ENCODE peak calls at places on chromosomes 7 and 10, in ten cellular contexts. I, U, Y, C, D, H, W, N, M and G are unnamed samples.

GRCh38 chr10:16381083-16381482 is 55.7 kb upstream of the PTER start:
- DNase-seq in I (peak; percentile 93), U (no peak), Y (no peak), C (peak; percentile 98), D (peak; percentile 38), H (no peak), W (peak; percentile 6), N (no peak), M (no peak), G (peak; percentile 86)

GRCh38 chr10:71756441-71757191 is 16.7 kb downstream of the VSIR start:
- DNase-seq in I (no peak), U (no peak), Y (no peak), C (no peak), D (no peak), H (no peak), W (no peak), N (no peak), M (no peak), G (no peak)

GRCh38 chr7:37899712-37900247 is 16.8 kb downstream of the SFRP4 start:
- DNase-seq in I (peak; percentile 93), U (no peak), Y (no peak), C (peak; percentile 83), D (no peak), H (no peak), W (no peak), N (no peak), M (no peak), G (no peak)

GRCh38 chr7:151038951-151039849 is 9.1 kb upstream of the ASIC3 start:
- DNase-seq in I (peak; percentile 96), U (no peak), Y (peak; percentile 82), C (no peak), D (peak; percentile 69), H (no peak), W (peak; percentile 99), N (no peak), M (peak; percentile 55), G (peak; percentile 95)

GRCh38 chr7:131161103-131161502 is 166.6 kb upstream of the MKLN1 start:
- DNase-seq in I (no peak), U (no peak), Y (no peak), C (no peak), D (no peak), H (no peak), W (peak; percentile 36), N (no peak), M (no peak), G (no peak)

GRCh38 chr7:131284702-131285419 is 42.8 kb upstream of the MKLN1 start:
- DNase-seq in I (no peak), U (no peak), Y (no peak), C (peak; percentile 57), D (no peak), H (peak; percentile 78), W (no peak), N (no peak), M (no peak), G (no peak)

GRCh38 chr10:120689766-120690539 is 161.2 kb upstream of the WDR11 start:
- DNase-seq in I (no peak), U (no peak), Y (no peak), C (no peak), D (no peak), H (no peak), W (no peak), N (no peak), M (no peak), G (no peak)

GRCh38 chr7:1643270-1644092 is 26.6 kb upstream of the ELFN1 start:
- DNase-seq in I (no peak), U (no peak), Y (no peak), C (no peak), D (no peak), H (no peak), W (no peak), N (no peak), M (no peak), G (no peak)

GRCh38 chr10:118840071-118840775 is 85.5 kb upstream of the CACUL1 start:
- DNase-seq in I (no peak), U (no peak), Y (peak; percentile 80), C (no peak), D (peak; percentile 93), H (no peak), W (peak; percentile 52), N (no peak), M (no peak), G (peak; percentile 14)

GRCh38 chr7:8125680-8126444 is 136.1 kb downstream of the ICA1 start:
- DNase-seq in I (no peak), U (no peak), Y (peak; percentile 86), C (no peak), D (no peak), H (no peak), W (no peak), N (peak; percentile 51), M (peak; percentile 73), G (no peak)

GRCh38 chr10:102785818-102786217 is 42.1 kb downstream of the WBP1L start:
- DNase-seq in I (no peak), U (no peak), Y (no peak), C (no peak), D (no peak), H (no peak), W (no peak), N (no peak), M (peak; percentile 11), G (no peak)

GRCh38 chr7:73557397-73558257 is at the start of gene BCL7B:
- DNase-seq in I (peak; percentile 87), U (no peak), Y (peak; percentile 78), C (no peak), D (peak; percentile 94), H (peak; percentile 85), W (peak; percentile 90), N (peak; percentile 86), M (peak; percentile 38), G (peak; percentile 89)

GRCh38 chr10:108566216-108567107 is 1356.8 kb downstream of the XPNPEP1 start:
- DNase-seq in I (no peak), U (no peak), Y (no peak), C (no peak), D (no peak), H (no peak), W (no peak), N (no peak), M (no peak), G (no peak)

GRCh38 chr10:127715782-127716378 is 21.1 kb upstream of the FOXI2 start:
- DNase-seq in I (peak; percentile 55), U (no peak), Y (no peak), C (peak; percentile 4), D (peak; percentile 42), H (no peak), W (no peak), N (peak; percentile 44), M (peak; percentile 8), G (peak; percentile 50)

GRCh38 chr10:1611936-1612550 is 125.3 kb downstream of the ADARB2 start:
- DNase-seq in I (no peak), U (no peak), Y (no peak), C (no peak), D (no peak), H (no peak), W (no peak), N (no peak), M (no peak), G (no peak)

GRCh38 chr10:103542764-103543616 is 49.5 kb downstream of the NEURL1 start:
- DNase-seq in I (peak; percentile 54), U (peak; percentile 21), Y (peak; percentile 16), C (no peak), D (no peak), H (peak; percentile 58), W (peak; percentile 46), N (peak; percentile 76), M (no peak), G (peak; percentile 45)

GRCh38 chr7:95478139-95479037 is 7.4 kb upstream of the ASB4 start:
- DNase-seq in I (peak; percentile 73), U (peak; percentile 56), Y (no peak), C (no peak), D (no peak), H (no peak), W (peak; percentile 42), N (no peak), M (no peak), G (peak; percentile 68)

GRCh38 chr7:714251-714671 is 12.2 kb upstream of the DNAAF5 start:
- DNase-seq in I (no peak), U (no peak), Y (no peak), C (no peak), D (no peak), H (no peak), W (no peak), N (no peak), M (no peak), G (no peak)

GRCh38 chr10:131264110-131264788 is 47.3 kb downstream of the TCERG1L start:
- DNase-seq in I (no peak), U (no peak), Y (no peak), C (no peak), D (no peak), H (no peak), W (no peak), N (no peak), M (no peak), G (no peak)

GRCh38 chr10:104648421-104648820 is 7.3 kb downstream of the SORCS3 start:
- DNase-seq in I (no peak), U (no peak), Y (no peak), C (peak; percentile 57), D (no peak), H (no peak), W (no peak), N (no peak), M (no peak), G (no peak)

GRCh38 chr7:99446096-99446495 is 7.4 kb downstream of the CPSF4 start:
- DNase-seq in I (no peak), U (no peak), Y (no peak), C (no peak), D (no peak), H (no peak), W (no peak), N (no peak), M (no peak), G (no peak)

GRCh38 chr7:16915405-16915804 is 33.6 kb upstream of the AGR3 start:
- DNase-seq in I (peak; percentile 59), U (no peak), Y (peak; percentile 19), C (no peak), D (peak; percentile 90), H (no peak), W (peak; percentile 81), N (no peak), M (no peak), G (no peak)

GRCh38 chr7:128948976-128949760 is 11.4 kb downstream of the IRF5 start:
- DNase-seq in I (no peak), U (no peak), Y (no peak), C (no peak), D (no peak), H (no peak), W (no peak), N (no peak), M (peak; percentile 69), G (no peak)

GRCh38 chr10:96290368-96291133 is 13.7 kb upstream of the DNTT start:
- DNase-seq in I (no peak), U (no peak), Y (no peak), C (no peak), D (no peak), H (no peak), W (no peak), N (no peak), M (no peak), G (no peak)

GRCh38 chr10:90969947-90970673 is 49.2 kb upstream of the ANKRD1 start:
- DNase-seq in I (peak; percentile 59), U (no peak), Y (no peak), C (no peak), D (peak; percentile 21), H (no peak), W (no peak), N (no peak), M (no peak), G (peak; percentile 29)

GRCh38 chr7:28102778-28103177 is 77.8 kb downstream of the JAZF1 start:
- DNase-seq in I (peak; percentile 63), U (no peak), Y (no peak), C (no peak), D (peak; percentile 28), H (no peak), W (peak; percentile 64), N (no peak), M (no peak), G (no peak)

GRCh38 chr7:158508802-158509385 is 78.7 kb downstream of the PTPRN2 start:
- DNase-seq in I (no peak), U (no peak), Y (no peak), C (no peak), D (no peak), H (no peak), W (no peak), N (no peak), M (no peak), G (peak; percentile 20)

GRCh38 chr10:59635502-59636290 is 74.0 kb downstream of the SLC16A9 start:
- DNase-seq in I (no peak), U (no peak), Y (no peak), C (no peak), D (no peak), H (no peak), W (no peak), N (no peak), M (no peak), G (no peak)